ENCODE peak calls at places on chromosomes 4 and X, in seven cellular contexts. W is OCI-LY7; J is mucosa of descending colon; X is naive thymus-derived CD4-positive, alpha-beta T cell; T is small intestine; D is Peyer's patch; H is HepG2. M is an unnamed sample. For H3K4me1, the result is how much of the 10 kb centered on the place peaks cover.

GRCh38 chr4:83358410-83358809 is 23.8 kb upstream of the HPSE start:
- DNase-seq in D (no peak), W (no peak), X (no peak), T (no peak), H (peak), J (no peak), M (no peak)

GRCh38 chrX:95675794-95676193 is 1008.8 kb upstream of the DIAPH2 start:
- DNase-seq in D (no peak), T (no peak), X (no peak), H (no peak), W (no peak), J (no peak), M (no peak)

GRCh38 chrX:153312041-153312440 is 9.5 kb downstream of the PNMA6F start:
- DNase-seq in H (no peak), J (no peak), X (no peak), T (no peak), W (no peak), D (no peak), M (no peak)

GRCh38 chr4:146643812-146644401 is 5.2 kb downstream of the POU4F2 start:
- DNase-seq in X (no peak), D (no peak), J (no peak), T (peak), W (peak), H (peak), M (no peak)

GRCh38 chrX:40140706-40141499 is 43.1 kb upstream of the BCOR start:
- DNase-seq in D (no peak), X (no peak), J (peak), W (peak), H (peak), T (no peak), M (peak)

GRCh38 chr4:123649644-123650356 is 253.2 kb downstream of the SPRY1 start:
- DNase-seq in W (no peak), H (peak), X (no peak), T (peak), J (peak), D (no peak), M (peak)

GRCh38 chr4:56234098-56234497 is 153.2 kb downstream of the AASDH start:
- DNase-seq in H (no peak), J (no peak), T (no peak), W (no peak), D (no peak), X (no peak), M (no peak)

GRCh38 chrX:154458116-154458953 is at the start of gene PLXNA3:
- DNase-seq in W (peak), X (peak), H (no peak), D (peak), T (peak), J (peak), M (peak)

GRCh38 chr4:151990201-151990600 is 229.4 kb upstream of the GATB start:
- DNase-seq in X (no peak), H (no peak), W (no peak), T (no peak), J (no peak), D (no peak), M (no peak)

GRCh38 chr4:4533461-4534169 is 8.2 kb downstream of the STX18 start:
- DNase-seq in D (no peak), X (no peak), T (no peak), J (no peak), H (no peak), W (no peak), M (no peak)

GRCh38 chr4:152009046-152009445 is 248.2 kb upstream of the GATB start:
- DNase-seq in W (no peak), H (no peak), T (no peak), X (no peak), J (no peak), D (no peak), M (no peak)

GRCh38 chrX:107628662-107629532 is 587 bp downstream of the PRPS1 start:
- DNase-seq in D (peak), H (peak), J (peak), X (peak), W (peak), T (peak), M (no peak)

GRCh38 chr4:160887668-160888067 is 1276.1 kb downstream of the FSTL5 start:
- DNase-seq in X (no peak), H (no peak), T (no peak), J (no peak), W (no peak), D (no peak), M (no peak)

GRCh38 chr4:139920552-139920951 is 233.4 kb downstream of the MAML3 start:
- DNase-seq in X (no peak), H (no peak), W (no peak), T (no peak), J (no peak), D (no peak), M (no peak)

GRCh38 chr4:163607292-163607691 is 112.8 kb downstream of the TMA16 start:
- DNase-seq in J (no peak), X (no peak), W (no peak), T (no peak), D (no peak), H (no peak), M (no peak)

GRCh38 chrX:110964761-110965160 is 131.2 kb upstream of the PAK3 start:
- DNase-seq in W (no peak), T (no peak), J (no peak), D (no peak), X (no peak), H (no peak), M (peak)

GRCh38 chr4:85928775-85929585 is 430.9 kb downstream of the MAPK10 start:
- DNase-seq in W (no peak), J (no peak), X (no peak), D (no peak), T (peak), H (peak), M (peak)

GRCh38 chr4:30718021-30718888 is 1.9 kb upstream of the PCDH7 start:
- DNase-seq in W (no peak), H (no peak), J (peak), T (no peak), X (no peak), D (peak), M (peak)

GRCh38 chrX:110992611-110993010 is 103.4 kb upstream of the PAK3 start:
- DNase-seq in J (no peak), T (peak), H (peak), D (no peak), W (peak), X (peak), M (peak)

GRCh38 chr4:25838526-25838925 is 24.3 kb downstream of the SEL1L3 start:
- DNase-seq in J (no peak), X (no peak), W (no peak), T (no peak), H (no peak), D (no peak), M (no peak)

GRCh38 chr4:139711461-139711860 is 45.8 kb downstream of the MGST2 start:
- DNase-seq in H (no peak), X (no peak), T (peak), J (no peak), D (no peak), W (no peak), M (no peak)

GRCh38 chrX:38561951-38562719 is 793 bp downstream of the TSPAN7 start:
- DNase-seq in W (no peak), J (peak), H (peak), D (peak), T (no peak), X (peak), M (no peak)
- H3K4me3 ChIP-seq in W (no peak), J (peak), H (peak), D (peak), T (peak), X (peak), M (peak)

GRCh38 chr4:94455081-94455480 is 3.3 kb downstream of the PDLIM5 start:
- DNase-seq in J (peak), H (peak), W (no peak), T (peak), X (no peak), D (peak), M (peak)
- H3K4me1 ChIP-seq in J (under half), H (half or more), W (under half), T (under half), X (under half), D (under half), M (under half)

GRCh38 chr4:165874799-165875371 is 1.8 kb downstream of the TLL1 start:
- DNase-seq in X (no peak), T (peak), H (no peak), W (no peak), J (peak), D (peak), M (no peak)

GRCh38 chr4:165874072-165874798 is 1.2 kb downstream of the TLL1 start:
- DNase-seq in D (peak), T (peak), J (no peak), H (no peak), X (no peak), W (no peak), M (no peak)

GRCh38 chr4:165873298-165874071 is 448 bp downstream of the TLL1 start:
- DNase-seq in T (peak), W (no peak), X (no peak), D (peak), J (peak), H (peak), M (peak)

GRCh38 chr4:165875446-165875845 is 2.4 kb downstream of the TLL1 start:
- DNase-seq in J (no peak), D (no peak), W (no peak), H (no peak), X (no peak), T (no peak), M (no peak)

DNA sequence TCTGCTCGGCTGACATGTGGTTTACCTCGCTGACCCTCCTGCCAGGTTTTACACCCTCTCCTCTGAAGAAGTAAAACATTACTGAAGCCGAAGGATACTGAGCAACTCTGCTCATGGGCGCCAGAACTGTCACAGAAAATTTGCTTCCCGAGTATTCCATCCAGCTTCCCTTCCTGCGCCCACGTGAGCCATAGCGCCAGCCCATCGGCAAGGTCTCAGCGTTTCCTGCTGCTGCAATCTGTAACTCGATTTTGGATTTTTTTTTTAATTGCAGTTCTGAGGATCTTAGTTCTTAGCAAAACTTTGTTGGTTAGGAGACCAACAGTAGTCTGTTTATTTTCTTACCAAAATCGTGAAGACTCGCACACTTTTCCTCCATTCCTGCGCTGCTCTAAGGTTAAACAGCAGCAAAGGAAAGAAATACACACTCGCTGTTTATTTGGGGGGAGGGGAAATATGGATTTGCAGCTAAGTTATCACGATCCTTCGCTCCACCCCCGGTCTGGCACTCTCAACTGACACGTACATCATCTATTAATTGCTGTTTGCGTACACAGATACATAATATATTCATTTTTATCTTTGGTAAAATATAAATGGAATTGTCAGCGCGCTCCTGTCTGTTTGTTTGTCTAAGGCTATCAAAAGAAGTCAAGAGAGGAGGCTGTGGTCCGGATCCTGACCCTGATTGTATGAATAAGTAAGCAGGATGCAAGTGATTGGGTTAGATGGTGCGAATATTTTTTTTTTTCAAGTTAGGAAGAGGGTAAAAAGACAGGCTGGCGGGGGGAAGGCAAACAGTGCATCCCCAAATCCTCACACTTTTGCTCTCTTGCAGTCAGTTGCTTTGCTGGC is at the start of gene TLL1:
- DNase-seq in J (no peak), W (no peak), D (no peak), T (peak), X (no peak), H (no peak), M (no peak)
- H3K4me3 ChIP-seq in J (no peak), W (no peak), D (peak), T (peak), X (no peak), H (peak), M (peak)

GRCh38 chr4:147809171-147809570 is 77.3 kb downstream of the ARHGAP10 start:
- DNase-seq in T (no peak), X (no peak), J (no peak), H (no peak), W (no peak), D (no peak), M (no peak)
- H3K4me1 ChIP-seq in T (under half), X (under half), J (under half), H (under half), W (under half), D (under half), M (under half)

DNA sequence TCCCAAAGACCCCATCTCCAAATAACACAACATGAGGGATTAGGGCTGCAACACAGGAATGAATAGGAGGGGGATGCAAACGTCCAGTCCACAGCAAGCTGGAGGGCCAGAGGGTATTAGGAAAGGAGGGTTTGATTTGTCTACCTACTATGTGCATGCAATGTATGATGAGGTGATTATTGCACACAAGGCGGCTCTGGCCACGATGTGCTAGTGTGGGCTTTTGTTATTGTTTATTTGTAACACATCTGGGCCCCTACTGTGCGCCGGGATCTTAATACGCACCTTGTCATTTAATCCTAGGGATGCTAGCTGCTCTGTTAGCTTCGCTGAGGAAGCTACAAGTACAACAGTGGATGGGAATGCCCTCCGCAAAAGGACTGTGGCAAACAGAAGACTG is 19.5 kb downstream of the SH3KBP1 start:
- DNase-seq in X (no peak), W (no peak), H (no peak), T (no peak), D (no peak), J (no peak), M (no peak)
- H3K4me3 ChIP-seq in X (no peak), W (peak), H (no peak), T (no peak), D (no peak), J (no peak), M (no peak)

GRCh38 chr4:109049926-109050325 is 252.5 kb downstream of the COL25A1 start:
- DNase-seq in J (no peak), H (no peak), X (no peak), T (no peak), W (no peak), D (no peak), M (no peak)

GRCh38 chr4:109051054-109051453 is 251.4 kb downstream of the COL25A1 start:
- DNase-seq in T (no peak), X (no peak), D (no peak), J (no peak), W (no peak), H (no peak), M (no peak)

DNA sequence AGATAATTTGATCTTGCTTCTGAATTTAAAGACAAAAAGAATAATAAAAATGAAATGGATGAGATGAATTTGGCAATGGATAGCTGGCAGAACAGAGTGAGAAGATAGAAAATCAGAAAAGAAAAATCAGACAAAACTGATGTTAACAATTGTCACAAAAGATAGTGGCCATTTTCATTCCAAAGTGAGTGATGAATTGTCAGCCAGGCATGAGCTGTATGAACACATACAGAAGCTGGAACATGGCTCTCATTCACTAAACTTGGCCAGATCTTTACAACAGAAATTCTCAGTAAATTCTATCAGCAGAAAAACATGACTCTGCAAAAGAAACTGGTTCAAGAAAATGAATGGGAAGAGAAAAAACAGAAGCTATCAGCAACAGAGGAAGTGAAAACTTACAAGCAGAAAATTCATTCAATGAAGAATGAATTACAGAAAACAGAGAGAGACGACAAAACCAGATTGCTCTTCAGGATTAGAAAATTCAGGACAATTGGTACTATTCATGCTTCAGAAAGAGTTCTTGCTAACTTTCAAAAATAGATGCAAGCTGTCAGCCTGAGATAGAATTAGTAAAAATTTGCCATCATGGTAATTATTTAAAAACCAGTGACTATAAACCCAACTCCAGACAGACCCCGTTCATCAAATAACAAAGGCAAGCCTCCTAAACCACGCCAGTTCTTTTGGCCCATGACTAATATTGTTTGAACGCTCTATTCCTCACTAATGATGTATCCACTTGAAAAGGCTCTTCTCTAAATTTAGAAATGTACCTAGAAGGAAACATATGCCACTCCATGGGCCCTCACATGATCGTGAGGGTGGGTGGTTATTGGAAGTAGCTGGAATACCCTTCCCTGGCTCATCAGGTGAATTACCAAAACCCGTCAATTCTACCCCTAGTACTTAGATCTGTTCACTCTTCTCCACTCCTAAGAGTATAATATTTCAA is 249.5 kb downstream of the COL25A1 start:
- DNase-seq in W (no peak), H (no peak), T (no peak), X (no peak), J (no peak), D (no peak), M (no peak)
- H3K4me1 ChIP-seq in W (under half), H (under half), T (under half), X (under half), J (under half), D (under half), M (under half)

DNA sequence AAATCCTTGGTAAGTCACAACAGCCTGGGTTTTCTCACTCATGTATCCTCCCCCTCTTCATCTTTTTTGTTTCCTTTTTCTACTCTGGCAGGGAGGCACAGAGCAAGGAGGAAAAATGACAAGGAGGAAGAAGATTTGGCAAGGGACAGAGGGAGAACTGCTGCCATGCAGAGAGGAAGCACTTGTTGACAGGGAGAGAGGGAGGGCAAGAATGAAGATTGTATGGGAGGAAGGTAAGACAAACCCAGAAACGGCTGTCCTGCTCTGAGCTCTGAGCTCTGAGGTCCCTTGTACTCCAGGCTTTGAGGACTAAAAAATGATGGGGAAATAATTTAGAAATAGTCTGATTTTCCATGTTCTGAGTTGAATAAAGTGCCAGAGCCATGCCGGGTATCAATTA is 123.9 kb downstream of the DCHS2 start:
- DNase-seq in J (no peak), T (no peak), X (no peak), D (no peak), H (no peak), W (no peak), M (no peak)
- H3K4me3 ChIP-seq in J (no peak), T (no peak), X (no peak), D (no peak), H (no peak), W (no peak), M (no peak)

GRCh38 chr4:2256156-2256731 is 5.7 kb downstream of the MXD4 start:
- DNase-seq in D (no peak), W (no peak), J (peak), H (no peak), X (no peak), T (no peak), M (peak)
- H3K4me1 ChIP-seq in D (under half), W (under half), J (under half), H (under half), X (under half), T (under half), M (half or more)